ENCODE peak calls at places on chromosomes 7 and 10, in seven cellular contexts. M is globus pallidus, C is spleen, G is GM19239, I is RKO, W is left lobe of liver, F is colonic mucosa. V is an unnamed sample.

GRCh38 chr10:48444861-48445841 is 138.7 kb downstream of the MAPK8 start:
- DNase-seq in M (no peak), C (peak), G (no peak), I (no peak), W (peak), F (no peak), V (no peak)

GRCh38 chr10:63498665-63499064 is 22.5 kb upstream of the REEP3 start:
- DNase-seq in M (no peak), C (no peak), G (no peak), I (no peak), W (no peak), F (no peak), V (no peak)

GRCh38 chr10:51832652-51833383 is 133.4 kb upstream of the CSTF2T start:
- DNase-seq in M (peak), C (no peak), G (no peak), I (peak), W (no peak), F (no peak), V (no peak)

GRCh38 chr7:43612128-43612527 is 29.2 kb downstream of the STK17A start:
- DNase-seq in M (no peak), C (no peak), G (no peak), I (no peak), W (no peak), F (no peak), V (no peak)

GRCh38 chr7:154909241-154910105 is 93.5 kb downstream of the PAXIP1 start:
- DNase-seq in M (no peak), C (peak), G (no peak), I (no peak), W (no peak), F (no peak), V (no peak)

GRCh38 chr10:132685921-132686680 is 99.8 kb downstream of the NKX6-2 start:
- DNase-seq in M (no peak), C (peak), G (no peak), I (no peak), W (peak), F (no peak), V (no peak)

GRCh38 chr7:100679927-100680588 is 6.5 kb downstream of the GNB2 start:
- DNase-seq in M (no peak), C (no peak), G (peak), I (peak), W (no peak), F (no peak), V (no peak)

GRCh38 chr7:123637203-123637602 is 18.5 kb upstream of the LMOD2 start:
- DNase-seq in M (no peak), C (no peak), G (no peak), I (peak), W (no peak), F (no peak), V (no peak)

GRCh38 chr10:34491666-34492065 is 323.4 kb downstream of the PARD3 start:
- DNase-seq in M (no peak), C (no peak), G (no peak), I (no peak), W (no peak), F (no peak), V (no peak)

GRCh38 chr10:23525406-23525805 is 86.5 kb downstream of the OTUD1 start:
- DNase-seq in M (peak), C (no peak), G (no peak), I (peak), W (no peak), F (peak), V (no peak)

GRCh38 chr7:97421307-97421905 is 303.9 kb downstream of the SDHAF3 start:
- DNase-seq in M (no peak), C (no peak), G (no peak), I (peak), W (no peak), F (no peak), V (no peak)

GRCh38 chr7:113100091-113100723 is 13.6 kb upstream of the GPR85 start:
- DNase-seq in M (no peak), C (no peak), G (no peak), I (no peak), W (no peak), F (no peak), V (no peak)

GRCh38 chr7:102890292-102890970 is 22.4 kb upstream of the LRRC17 start:
- DNase-seq in M (no peak), C (no peak), G (no peak), I (no peak), W (no peak), F (no peak), V (no peak)

GRCh38 chr7:127437772-127438330 is 45.3 kb upstream of the ZNF800 start:
- DNase-seq in M (no peak), C (no peak), G (no peak), I (peak), W (no peak), F (no peak), V (no peak)

GRCh38 chr10:107618461-107619093 is 454.1 kb upstream of the SORCS1 start:
- DNase-seq in M (no peak), C (no peak), G (no peak), I (no peak), W (no peak), F (no peak), V (no peak)

GRCh38 chr7:36303202-36304098 is 86.2 kb upstream of the ANLN start:
- DNase-seq in M (peak), C (no peak), G (no peak), I (peak), W (peak), F (peak), V (no peak)